ENCODE peak calls at places on chromosomes 13 and 19, in nine cellular contexts. M, H, P, U, N, Y, I, B and X are unnamed samples. For H3K36me3, the result is how much of the 10 kb centered on the place peaks cover.

GRCh38 chr13:37526710-37527446 is 71.7 kb downstream of the POSTN start:
- DNase-seq in M (no peak), H (no peak), P (no peak), U (no peak), N (no peak), Y (no peak), I (peak), B (no peak), X (no peak)

GRCh38 chr19:51719251-51719901 is 4.4 kb downstream of the HAS1 start:
- DNase-seq in M (peak), H (no peak), P (no peak), U (no peak), N (no peak), Y (no peak), I (no peak), B (no peak), X (no peak)

GRCh38 chr13:21476893-21477472 is 17.9 kb upstream of the ZDHHC20 start:
- DNase-seq in M (peak), H (peak), P (peak), U (peak), N (peak), Y (peak), I (peak), B (peak), X (peak)

GRCh38 chr19:2063824-2064223 is 12.8 kb upstream of the MKNK2 start:
- DNase-seq in M (no peak), H (no peak), P (no peak), U (no peak), N (no peak), Y (no peak), I (no peak), B (no peak), X (no peak)

GRCh38 chr13:46523972-46524737 is 28.8 kb upstream of the LRCH1 start:
- DNase-seq in M (no peak), H (no peak), P (no peak), U (no peak), N (no peak), Y (no peak), I (no peak), B (no peak), X (no peak)

GRCh38 chr13:32261567-32261966 is 53.6 kb downstream of the ZAR1L start:
- DNase-seq in M (no peak), H (peak), P (no peak), U (peak), N (no peak), Y (no peak), I (peak), B (peak), X (peak)

GRCh38 chr19:18464646-18465045 is 26.7 kb upstream of the ISYNA1 start:
- DNase-seq in M (no peak), H (no peak), P (no peak), U (peak), N (no peak), Y (peak), I (peak), B (peak), X (no peak)

GRCh38 chr13:33169273-33169980 is 116.1 kb downstream of the STARD13 start:
- DNase-seq in M (no peak), H (no peak), P (no peak), U (peak), N (no peak), Y (no peak), I (peak), B (no peak), X (peak)

GRCh38 chr13:91078093-91078679 is 269.3 kb upstream of the MIR17HG start:
- DNase-seq in M (no peak), H (peak), P (no peak), U (no peak), N (no peak), Y (no peak), I (no peak), B (no peak), X (peak)

GRCh38 chr19:51739466-51740213 is 12.0 kb downstream of the FPR1 start:
- DNase-seq in M (no peak), H (no peak), P (no peak), U (no peak), N (no peak), Y (no peak), I (no peak), B (no peak), X (no peak)

GRCh38 chr13:98478134-98479129 is 98.5 kb downstream of the STK24 start:
- DNase-seq in M (peak), H (peak), P (no peak), U (peak), N (no peak), Y (no peak), I (peak), B (no peak), X (no peak)

GRCh38 chr13:37306778-37307544 is 201.5 kb upstream of the CSNK1A1L start:
- DNase-seq in M (no peak), H (no peak), P (no peak), U (peak), N (no peak), Y (no peak), I (peak), B (no peak), X (peak)

GRCh38 chr13:44243198-44243852 is 130.3 kb upstream of the SERP2 start:
- DNase-seq in M (peak), H (peak), P (peak), U (peak), N (no peak), Y (no peak), I (peak), B (no peak), X (peak)

GRCh38 chr13:100108913-100109507 is 20.1 kb downstream of the PCCA start:
- DNase-seq in M (no peak), H (no peak), P (no peak), U (peak), N (no peak), Y (no peak), I (no peak), B (no peak), X (peak)

GRCh38 chr13:87535911-87536310 is 135.3 kb upstream of the SLITRK5 start:
- DNase-seq in M (no peak), H (no peak), P (no peak), U (no peak), N (no peak), Y (no peak), I (no peak), B (no peak), X (peak)

GRCh38 chr13:23428183-23428528 is 5.3 kb downstream of the SACS start:
- DNase-seq in M (no peak), H (peak), P (no peak), U (peak), N (no peak), Y (no peak), I (peak), B (no peak), X (no peak)

GRCh38 chr13:29369060-29369743 is 226.3 kb downstream of the SLC7A1 start:
- DNase-seq in M (peak), H (peak), P (peak), U (peak), N (no peak), Y (no peak), I (peak), B (no peak), X (peak)

GRCh38 chr13:43905435-43906031 is 25.8 kb downstream of the LACC1 start:
- DNase-seq in M (peak), H (peak), P (peak), U (peak), N (no peak), Y (no peak), I (peak), B (no peak), X (peak)

GRCh38 chr13:26476744-26477129 is 80.7 kb upstream of the WASF3 start:
- DNase-seq in M (no peak), H (no peak), P (no peak), U (no peak), N (no peak), Y (no peak), I (no peak), B (no peak), X (no peak)

GRCh38 chr13:30868806-30869470 is 37.1 kb upstream of the MEDAG start:
- DNase-seq in M (no peak), H (no peak), P (no peak), U (peak), N (no peak), Y (no peak), I (no peak), B (no peak), X (no peak)

GRCh38 chr13:109785892-109786450 is 412 bp downstream of the IRS2 start:
- DNase-seq in M (no peak), H (no peak), P (no peak), U (no peak), N (no peak), Y (no peak), I (no peak), B (no peak), X (no peak)

GRCh38 chr19:27765912-27766725 is 1446.8 kb downstream of the UQCRFS1 start:
- DNase-seq in M (peak), H (no peak), P (no peak), U (no peak), N (no peak), Y (no peak), I (no peak), B (no peak), X (no peak)

GRCh38 chr13:33550885-33551284 is 265.3 kb upstream of the STARD13 start:
- DNase-seq in M (no peak), H (no peak), P (no peak), U (no peak), N (no peak), Y (no peak), I (no peak), B (no peak), X (no peak)

GRCh38 chr13:42892760-42893159 is 99.3 kb downstream of the EPSTI1 start:
- DNase-seq in M (no peak), H (no peak), P (no peak), U (peak), N (no peak), Y (no peak), I (peak), B (no peak), X (peak)

GRCh38 chr19:47819841-47820244 is 1.9 kb upstream of the CRX start:
- DNase-seq in M (peak), H (no peak), P (no peak), U (no peak), N (no peak), Y (no peak), I (no peak), B (no peak), X (no peak)

GRCh38 chr13:39296193-39296592 is 257.9 kb downstream of the NHLRC3 start:
- DNase-seq in M (no peak), H (no peak), P (no peak), U (no peak), N (no peak), Y (no peak), I (no peak), B (no peak), X (no peak)

GRCh38 chr19:29540128-29540527 is 14.3 kb downstream of the VSTM2B start:
- DNase-seq in M (no peak), H (no peak), P (no peak), U (no peak), N (peak), Y (peak), I (no peak), B (peak), X (no peak)

GRCh38 chr13:38566526-38566925 is 120.4 kb upstream of the FREM2 start:
- DNase-seq in M (no peak), H (no peak), P (no peak), U (no peak), N (no peak), Y (no peak), I (no peak), B (no peak), X (no peak)

GRCh38 chr13:75016225-75016624 is 465.7 kb downstream of the TBC1D4 start:
- DNase-seq in M (no peak), H (no peak), P (no peak), U (no peak), N (no peak), Y (no peak), I (no peak), B (no peak), X (peak)

GRCh38 chr19:8149261-8150094 is at the start of gene FBN3:
- DNase-seq in M (peak), H (no peak), P (no peak), U (no peak), N (no peak), Y (peak), I (no peak), B (no peak), X (no peak)

GRCh38 chr19:44525721-44526430 is 3.6 kb downstream of the CEACAM20 start:
- DNase-seq in M (no peak), H (no peak), P (no peak), U (no peak), N (no peak), Y (no peak), I (no peak), B (no peak), X (no peak)

GRCh38 chr13:36275190-36276002 is 22.2 kb downstream of the CCDC169 start:
- DNase-seq in M (no peak), H (peak), P (no peak), U (peak), N (no peak), Y (no peak), I (peak), B (no peak), X (peak)

GRCh38 chr13:53206455-53206854 is 177.8 kb downstream of the OLFM4 start:
- DNase-seq in M (no peak), H (no peak), P (no peak), U (no peak), N (no peak), Y (no peak), I (no peak), B (no peak), X (peak)
- TF ChIP-seq CTCF in M (peak), H (no peak), P (peak), U (peak), N (no peak), Y (peak), I (peak), B (no peak), X (peak)

GRCh38 chr13:80131204-80131603 is 209.7 kb downstream of the SPRY2 start:
- DNase-seq in M (peak), H (no peak), P (no peak), U (peak), N (peak), Y (peak), I (peak), B (peak), X (no peak)

GRCh38 chr13:80134360-80134759 is 206.6 kb downstream of the SPRY2 start:
- DNase-seq in M (no peak), H (no peak), P (no peak), U (no peak), N (no peak), Y (no peak), I (no peak), B (no peak), X (no peak)

GRCh38 chr13:80137994-80138393 is 202.9 kb downstream of the SPRY2 start:
- DNase-seq in M (no peak), H (no peak), P (no peak), U (no peak), N (no peak), Y (no peak), I (no peak), B (no peak), X (no peak)

GRCh38 chr13:80132741-80133601 is 208.0 kb downstream of the SPRY2 start:
- DNase-seq in M (peak), H (no peak), P (no peak), U (peak), N (peak), Y (peak), I (peak), B (peak), X (peak)

GRCh38 chr13:80133631-80134083 is 207.3 kb downstream of the SPRY2 start:
- DNase-seq in M (no peak), H (no peak), P (no peak), U (no peak), N (no peak), Y (no peak), I (no peak), B (no peak), X (no peak)
- H3K4me3 ChIP-seq in M (no peak), H (no peak), P (no peak), U (no peak), N (no peak), Y (peak), I (no peak), B (peak), X (no peak)

GRCh38 chr19:55229145-55229788 is 704 bp upstream of the TMEM86B start:
- DNase-seq in M (no peak), H (no peak), P (no peak), U (no peak), N (peak), Y (no peak), I (no peak), B (no peak), X (no peak)
- H3K36me3 ChIP-seq in M (under half), H (half or more), P (under half), U (under half), N (half or more), Y (half or more), I (under half), B (half or more), X (under half)

DNA sequence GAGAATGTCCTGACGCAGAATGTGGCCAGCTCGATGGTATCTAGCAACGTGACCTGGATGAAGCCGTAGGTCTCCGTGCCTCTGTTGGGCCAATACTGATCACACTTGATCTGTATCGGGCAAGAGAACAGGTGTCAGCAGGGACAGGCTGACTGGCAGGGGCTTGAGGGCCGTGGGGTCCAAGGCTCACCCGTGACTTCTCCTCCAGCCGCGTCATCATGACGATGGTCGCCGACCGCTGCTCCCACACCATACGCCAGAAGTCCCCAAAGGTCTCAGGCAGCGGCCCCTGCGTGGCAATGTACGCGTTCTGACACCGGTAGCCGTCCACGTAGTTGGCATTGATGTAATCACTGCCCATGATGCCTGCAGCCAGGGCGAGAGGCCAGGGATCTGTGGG is 126.2 kb downstream of the PTPRS start:
- DNase-seq in M (no peak), H (no peak), P (no peak), U (no peak), N (no peak), Y (no peak), I (no peak), B (no peak), X (no peak)
- TF ChIP-seq CTCF in M (no peak), H (no peak), P (no peak), U (no peak), N (no peak), Y (no peak), I (no peak), B (no peak), X (no peak)

GRCh38 chr19:678791-679388 is 2.7 kb downstream of the FSTL3 start:
- DNase-seq in M (no peak), H (no peak), P (no peak), U (no peak), N (no peak), Y (no peak), I (no peak), B (no peak), X (no peak)
- H3K4me3 ChIP-seq in M (peak), H (peak), P (peak), U (no peak), N (no peak), Y (peak), I (peak), B (peak), X (no peak)

GRCh38 chr19:32364040-32364439 is 18.6 kb downstream of the ZNF507 start:
- DNase-seq in M (no peak), H (no peak), P (no peak), U (no peak), N (no peak), Y (no peak), I (no peak), B (no peak), X (no peak)
- H3K36me3 ChIP-seq in M (half or more), H (half or more), P (under half), U (under half), N (half or more), Y (under half), I (under half), B (under half), X (under half)

DNA sequence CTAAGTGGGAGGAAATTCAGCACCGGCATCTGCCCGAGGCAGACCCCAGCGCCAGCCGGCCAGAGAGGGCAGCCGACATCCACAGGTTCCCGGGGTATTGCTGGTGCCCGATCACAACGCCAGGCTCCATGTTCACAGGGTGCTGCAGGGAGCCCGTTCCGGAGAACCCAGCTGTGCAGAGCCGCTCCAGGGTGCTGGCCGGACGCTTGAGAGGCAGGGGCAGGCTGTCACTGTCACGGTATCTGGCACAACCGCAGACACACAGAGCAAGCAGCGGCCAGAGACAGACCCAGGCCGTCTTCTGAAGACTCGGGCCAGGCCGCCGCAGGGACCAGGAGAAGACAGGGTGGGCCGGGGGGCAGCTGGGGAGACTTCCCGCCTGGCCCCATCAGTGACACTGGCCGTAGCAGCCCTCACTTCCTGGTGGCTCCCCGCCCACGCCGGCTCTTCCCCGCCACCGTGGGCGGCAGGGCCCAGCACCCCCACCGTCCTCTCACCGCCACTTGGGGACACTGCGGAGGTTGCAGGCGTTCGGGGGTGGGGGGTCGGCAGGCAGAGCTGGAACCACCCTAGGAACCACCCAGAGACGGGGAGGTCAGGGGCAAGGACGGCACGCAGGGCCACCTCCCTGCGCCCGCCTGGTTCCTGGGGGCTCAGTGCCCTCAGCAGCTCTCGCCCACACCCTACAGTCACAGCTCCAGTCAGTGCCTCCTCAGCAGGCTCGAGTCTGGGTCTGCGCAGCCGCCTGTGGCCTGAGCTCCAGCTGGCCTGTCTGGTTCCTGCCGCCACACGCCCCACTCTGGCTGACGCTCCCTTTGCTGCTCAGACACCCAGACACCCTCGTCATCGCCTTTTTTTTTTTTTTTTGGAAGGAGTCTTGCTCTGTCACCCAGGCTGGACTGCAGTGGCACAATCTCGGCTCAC is 3.8 kb downstream of the RNF126 start:
- DNase-seq in M (no peak), H (no peak), P (no peak), U (no peak), N (no peak), Y (no peak), I (peak), B (no peak), X (peak)
- TF ChIP-seq CTCF in M (no peak), H (no peak), P (no peak), U (no peak), N (no peak), Y (no peak), I (no peak), B (no peak), X (peak)

GRCh38 chr19:31421856-31422255 is 72.6 kb upstream of the TSHZ3 start:
- DNase-seq in M (peak), H (no peak), P (no peak), U (no peak), N (no peak), Y (no peak), I (no peak), B (no peak), X (no peak)

GRCh38 chr19:31416548-31416947 is 67.3 kb upstream of the TSHZ3 start:
- DNase-seq in M (peak), H (no peak), P (no peak), U (no peak), N (no peak), Y (no peak), I (no peak), B (no peak), X (no peak)

GRCh38 chr19:31418055-31418454 is 68.8 kb upstream of the TSHZ3 start:
- DNase-seq in M (peak), H (no peak), P (no peak), U (no peak), N (no peak), Y (no peak), I (no peak), B (no peak), X (peak)

GRCh38 chr19:31418692-31419430 is 69.6 kb upstream of the TSHZ3 start:
- DNase-seq in M (peak), H (no peak), P (no peak), U (no peak), N (no peak), Y (no peak), I (no peak), B (no peak), X (no peak)

DNA sequence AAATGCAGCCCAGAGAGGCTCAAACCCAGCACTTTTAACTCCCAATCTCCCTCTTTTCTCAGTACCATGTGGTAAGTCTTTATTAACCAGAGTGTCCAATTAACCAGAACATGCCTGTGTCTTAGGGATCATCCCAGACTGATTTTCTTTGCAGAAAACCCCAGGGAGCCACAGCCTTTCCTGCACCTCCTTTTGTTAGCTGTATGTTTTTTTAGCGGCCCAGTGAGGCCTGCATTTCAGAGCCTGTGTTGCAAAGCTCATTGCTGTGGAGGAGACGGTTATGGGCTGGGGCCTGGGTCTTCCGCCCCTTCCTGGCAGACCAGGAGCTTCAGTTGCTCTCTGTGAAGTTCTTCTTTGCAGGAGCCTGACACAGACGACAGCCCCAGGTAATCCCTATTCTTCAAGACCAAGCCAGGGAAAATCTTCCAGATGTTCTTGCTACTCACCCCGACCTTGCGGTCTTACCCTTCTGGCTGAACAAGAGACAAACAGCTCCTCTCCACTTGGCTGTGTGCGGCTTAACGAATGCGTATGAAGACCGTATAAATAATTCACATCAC is 70.7 kb upstream of the TSHZ3 start:
- DNase-seq in M (peak), H (no peak), P (no peak), U (no peak), N (no peak), Y (no peak), I (no peak), B (no peak), X (no peak)
- H3K4me3 ChIP-seq in M (no peak), H (no peak), P (no peak), U (no peak), N (no peak), Y (no peak), I (no peak), B (no peak), X (no peak)

GRCh38 chr19:10661946-10662345 is 7.8 kb downstream of the ILF3 start:
- DNase-seq in M (no peak), H (no peak), P (no peak), U (no peak), N (no peak), Y (no peak), I (no peak), B (no peak), X (no peak)
- H3K36me3 ChIP-seq in M (half or more), H (half or more), P (under half), U (under half), N (under half), Y (under half), I (under half), B (under half), X (under half)